ENCODE peak calls at places on chromosomes 13 and 19, in nine cellular contexts. One of them, this sample, is unnamed.

GRCh38 chr19:55552620-55553019 is 7.3 kb upstream of the SBK3 start:
- DNase-seq in heart left ventricle: no peak
- DNase-seq in uterus: no peak
- DNase-seq in ovary: no peak
- DNase-seq in GM12878: no peak
- DNase-seq in prostate gland: no peak
- DNase-seq in tibial nerve: no peak
- DNase-seq in sigmoid colon: no peak
- DNase-seq in stomach: no peak
- DNase-seq in this sample: no peak

GRCh38 chr19:50785329-50785922 is 4.8 kb upstream of the ACP4 start:
- DNase-seq in heart left ventricle: no peak
- DNase-seq in uterus: no peak
- DNase-seq in ovary: no peak
- DNase-seq in GM12878: no peak
- DNase-seq in prostate gland: no peak
- DNase-seq in tibial nerve: no peak
- DNase-seq in sigmoid colon: no peak
- DNase-seq in stomach: no peak
- DNase-seq in this sample: no peak

GRCh38 chr19:52946322-52947310 is 16.1 kb downstream of the ZNF816 start:
- DNase-seq in heart left ventricle: peak; percentile 55
- DNase-seq in uterus: peak; percentile 42
- DNase-seq in ovary: peak; percentile 50
- DNase-seq in GM12878: no peak
- DNase-seq in prostate gland: peak; percentile 70
- DNase-seq in tibial nerve: no peak
- DNase-seq in sigmoid colon: peak; percentile 69
- DNase-seq in stomach: peak; percentile 87
- DNase-seq in this sample: no peak

GRCh38 chr19:8355631-8356402 is 8.1 kb upstream of the ANGPTL4 start:
- DNase-seq in heart left ventricle: no peak
- DNase-seq in uterus: peak; percentile 55
- DNase-seq in ovary: no peak
- DNase-seq in GM12878: no peak
- DNase-seq in prostate gland: no peak
- DNase-seq in tibial nerve: no peak
- DNase-seq in sigmoid colon: no peak
- DNase-seq in stomach: no peak
- DNase-seq in this sample: no peak

GRCh38 chr13:73908809-73909208 is 225.4 kb downstream of the KLF12 start:
- DNase-seq in heart left ventricle: no peak
- DNase-seq in uterus: no peak
- DNase-seq in ovary: no peak
- DNase-seq in GM12878: no peak
- DNase-seq in prostate gland: no peak
- DNase-seq in tibial nerve: no peak
- DNase-seq in sigmoid colon: no peak
- DNase-seq in stomach: no peak
- DNase-seq in this sample: no peak

GRCh38 chr19:13764101-13764807 is at the start of gene MRI1:
- DNase-seq in heart left ventricle: peak; percentile 88
- DNase-seq in uterus: peak; percentile 83
- DNase-seq in ovary: peak; percentile 86
- DNase-seq in GM12878: no peak
- DNase-seq in prostate gland: peak; percentile 68
- DNase-seq in tibial nerve: peak; percentile 60
- DNase-seq in sigmoid colon: peak; percentile 92
- DNase-seq in stomach: peak; percentile 82
- DNase-seq in this sample: no peak

GRCh38 chr19:56633021-56633420 is 9.9 kb upstream of the SMIM17 start:
- DNase-seq in heart left ventricle: no peak
- DNase-seq in uterus: no peak
- DNase-seq in ovary: no peak
- DNase-seq in GM12878: no peak
- DNase-seq in prostate gland: no peak
- DNase-seq in tibial nerve: no peak
- DNase-seq in sigmoid colon: no peak
- DNase-seq in stomach: no peak
- DNase-seq in this sample: no peak

GRCh38 chr19:43780706-43781525 is at the start of gene KCNN4:
- DNase-seq in heart left ventricle: no peak
- DNase-seq in uterus: no peak
- DNase-seq in ovary: no peak
- DNase-seq in GM12878: no peak
- DNase-seq in prostate gland: no peak
- DNase-seq in tibial nerve: no peak
- DNase-seq in sigmoid colon: no peak
- DNase-seq in stomach: peak; percentile 57
- DNase-seq in this sample: no peak

GRCh38 chr13:114088234-114088633 is 44.2 kb downstream of the RASA3 start:
- DNase-seq in heart left ventricle: no peak
- DNase-seq in uterus: no peak
- DNase-seq in ovary: no peak
- DNase-seq in GM12878: no peak
- DNase-seq in prostate gland: no peak
- DNase-seq in tibial nerve: peak; percentile 2
- DNase-seq in sigmoid colon: no peak
- DNase-seq in stomach: no peak
- DNase-seq in this sample: no peak

GRCh38 chr13:93700115-93700514 is 473.5 kb downstream of the GPC6 start:
- DNase-seq in heart left ventricle: no peak
- DNase-seq in uterus: no peak
- DNase-seq in ovary: no peak
- DNase-seq in GM12878: no peak
- DNase-seq in prostate gland: no peak
- DNase-seq in tibial nerve: no peak
- DNase-seq in sigmoid colon: no peak
- DNase-seq in stomach: no peak
- DNase-seq in this sample: no peak

GRCh38 chr19:34998777-34999497 is 1.2 kb upstream of the GRAMD1A start:
- DNase-seq in heart left ventricle: no peak
- DNase-seq in uterus: no peak
- DNase-seq in ovary: peak; percentile 31
- DNase-seq in GM12878: no peak
- DNase-seq in prostate gland: no peak
- DNase-seq in tibial nerve: no peak
- DNase-seq in sigmoid colon: no peak
- DNase-seq in stomach: no peak
- DNase-seq in this sample: no peak
- H3K27ac ChIP-seq in heart left ventricle: peak overlapping the region; percentile 100
- H3K27ac ChIP-seq in uterus: peak overlapping the region; percentile 99
- H3K27ac ChIP-seq in ovary: peak overlapping the region; percentile 97
- H3K27ac ChIP-seq in GM12878: peak overlapping the region; percentile 86
- H3K27ac ChIP-seq in prostate gland: peak overlapping the region; percentile 97
- H3K27ac ChIP-seq in tibial nerve: peak overlapping the region; percentile 99
- H3K27ac ChIP-seq in sigmoid colon: peak overlapping the region; percentile 99
- H3K27ac ChIP-seq in stomach: peak overlapping the region; percentile 94
- H3K27ac ChIP-seq in this sample: peak overlapping the region; percentile 98

DNA sequence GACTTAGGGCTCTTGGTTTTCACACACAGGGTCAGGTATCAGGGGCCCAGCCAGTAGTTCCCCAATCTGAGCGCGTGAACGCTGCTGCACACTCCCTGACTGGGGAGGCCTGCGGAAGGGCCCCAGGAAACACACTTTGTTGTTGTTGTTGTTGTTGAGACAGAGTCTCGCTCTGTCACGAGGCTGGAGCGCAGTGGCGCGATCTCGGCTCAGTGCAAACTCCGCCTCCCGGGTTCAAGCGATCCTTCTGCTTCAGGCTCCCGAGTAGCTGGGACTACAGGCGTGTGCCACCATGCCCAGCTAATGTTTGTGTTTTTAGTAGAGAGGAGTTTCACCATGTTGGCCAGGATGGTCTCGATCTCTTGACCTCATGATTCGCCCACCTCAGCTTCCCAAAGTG is 190.4 kb upstream of the GPR12 start:
- DNase-seq in heart left ventricle: no peak
- DNase-seq in uterus: no peak
- DNase-seq in ovary: no peak
- DNase-seq in GM12878: no peak
- DNase-seq in prostate gland: no peak
- DNase-seq in tibial nerve: no peak
- DNase-seq in sigmoid colon: no peak
- DNase-seq in stomach: no peak
- DNase-seq in this sample: no peak
- TF ChIP-seq POLR2A in heart left ventricle: no peak
- TF ChIP-seq POLR2A in uterus: no peak
- TF ChIP-seq POLR2A in ovary: no peak
- TF ChIP-seq POLR2A in GM12878: no peak
- TF ChIP-seq POLR2A in prostate gland: no peak
- TF ChIP-seq POLR2A in tibial nerve: no peak
- TF ChIP-seq POLR2A in sigmoid colon: no peak
- TF ChIP-seq POLR2A in stomach: no peak
- TF ChIP-seq POLR2A in this sample: no peak

DNA sequence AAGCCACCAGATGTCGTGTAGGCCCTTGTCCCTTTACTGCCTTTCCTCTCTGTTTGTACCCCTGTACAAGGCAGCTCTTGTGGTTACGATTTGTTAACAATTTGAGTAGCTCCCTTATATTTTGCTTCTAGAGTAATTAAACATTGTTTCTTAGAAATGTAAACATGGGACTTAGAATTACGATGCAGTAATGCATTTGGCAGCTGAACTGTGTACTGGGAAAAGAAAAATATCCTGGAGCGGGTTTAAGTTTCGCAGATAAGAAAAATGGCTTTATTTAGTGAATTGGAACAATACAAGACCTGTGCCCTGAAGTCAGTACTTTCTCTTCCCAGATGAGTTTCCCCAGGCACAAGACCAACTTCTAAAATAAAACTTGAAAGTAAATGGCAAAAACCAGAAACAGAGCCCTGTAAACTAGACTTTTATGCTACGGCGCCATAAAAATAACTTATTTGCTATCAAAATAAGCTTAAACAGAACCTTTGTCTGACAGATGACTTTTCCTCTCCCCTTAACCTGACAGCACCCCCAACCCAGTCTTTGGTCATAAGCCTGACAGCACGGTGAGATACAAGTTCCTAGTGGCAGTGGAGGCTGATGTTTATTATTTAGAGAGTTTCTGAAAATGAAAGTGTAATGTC is 63.0 kb downstream of the LRCH1 start:
- DNase-seq in heart left ventricle: no peak
- DNase-seq in uterus: peak; percentile 66
- DNase-seq in ovary: no peak
- DNase-seq in GM12878: no peak
- DNase-seq in prostate gland: no peak
- DNase-seq in tibial nerve: no peak
- DNase-seq in sigmoid colon: no peak
- DNase-seq in stomach: no peak
- DNase-seq in this sample: no peak
- H3K27ac ChIP-seq in heart left ventricle: peak overlapping the region; percentile 84
- H3K27ac ChIP-seq in uterus: peak overlapping the region; percentile 81
- H3K27ac ChIP-seq in ovary: peak overlapping the region; percentile 71
- H3K27ac ChIP-seq in GM12878: peak overlapping the region; percentile 42
- H3K27ac ChIP-seq in prostate gland: peak overlapping the region; percentile 68
- H3K27ac ChIP-seq in tibial nerve: peak overlapping the region; percentile 81
- H3K27ac ChIP-seq in sigmoid colon: peak overlapping the region; percentile 85
- H3K27ac ChIP-seq in stomach: peak overlapping the region; percentile 84
- H3K27ac ChIP-seq in this sample: peak overlapping the region; percentile 85

DNA sequence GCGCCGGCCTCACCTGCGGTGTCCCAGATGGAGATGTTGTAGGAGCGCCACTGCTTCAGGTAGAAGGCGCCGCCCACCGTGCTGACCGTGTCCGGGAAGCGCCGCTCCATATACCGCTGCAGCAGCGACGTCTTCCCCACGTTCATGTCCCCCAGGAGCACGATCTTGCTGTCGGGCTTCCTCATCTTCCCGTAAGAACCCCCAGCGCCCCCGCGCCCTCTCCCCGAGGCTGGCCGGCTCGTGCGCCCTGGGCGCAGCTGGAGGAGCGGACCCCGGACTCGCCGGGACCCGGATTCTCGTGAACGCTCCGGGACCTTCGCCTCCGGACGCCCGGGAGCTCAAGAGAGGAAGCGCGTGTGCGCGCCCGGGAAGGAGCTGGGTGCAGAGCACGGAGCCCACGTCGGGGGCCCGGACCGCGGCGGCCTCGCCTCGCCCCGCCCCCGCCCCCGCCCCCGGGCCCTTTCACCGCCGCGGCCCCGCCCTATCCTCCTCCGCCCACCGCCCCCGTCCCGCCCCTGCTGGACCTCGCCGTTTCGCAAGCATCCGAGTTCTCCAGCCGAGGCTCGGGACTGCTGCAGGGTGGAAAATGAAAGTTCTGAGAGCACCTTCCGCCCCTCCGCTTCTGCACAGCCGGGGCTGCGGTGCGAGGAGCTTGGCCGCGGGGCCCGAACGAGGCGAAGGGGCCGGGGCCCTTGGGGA is at the start of gene RAB20:
- DNase-seq in heart left ventricle: peak; percentile 93
- DNase-seq in uterus: peak; percentile 86
- DNase-seq in ovary: peak; percentile 90
- DNase-seq in GM12878: no peak
- DNase-seq in prostate gland: peak; percentile 93
- DNase-seq in tibial nerve: peak; percentile 78
- DNase-seq in sigmoid colon: peak; percentile 95
- DNase-seq in stomach: peak; percentile 92
- DNase-seq in this sample: no peak
- TF ChIP-seq POLR2A in heart left ventricle: peak; percentile 46
- TF ChIP-seq POLR2A in uterus: no peak
- TF ChIP-seq POLR2A in ovary: peak; percentile 22
- TF ChIP-seq POLR2A in GM12878: peak; percentile 61
- TF ChIP-seq POLR2A in prostate gland: peak; percentile 67
- TF ChIP-seq POLR2A in tibial nerve: peak; percentile 45
- TF ChIP-seq POLR2A in sigmoid colon: peak; percentile 42
- TF ChIP-seq POLR2A in stomach: no peak
- TF ChIP-seq POLR2A in this sample: peak; percentile 55

GRCh38 chr13:99215466-99215865 is 14.8 kb downstream of the UBAC2 start:
- DNase-seq in heart left ventricle: peak; percentile 34
- DNase-seq in uterus: no peak
- DNase-seq in ovary: peak; percentile 12
- DNase-seq in GM12878: no peak
- DNase-seq in prostate gland: no peak
- DNase-seq in tibial nerve: no peak
- DNase-seq in sigmoid colon: no peak
- DNase-seq in stomach: no peak
- DNase-seq in this sample: no peak
- H3K27ac ChIP-seq in heart left ventricle: peak overlapping the region; percentile 54
- H3K27ac ChIP-seq in uterus: no peak overlapping the region
- H3K27ac ChIP-seq in ovary: no peak overlapping the region
- H3K27ac ChIP-seq in GM12878: no peak overlapping the region
- H3K27ac ChIP-seq in prostate gland: no peak overlapping the region
- H3K27ac ChIP-seq in tibial nerve: no peak overlapping the region
- H3K27ac ChIP-seq in sigmoid colon: no peak overlapping the region
- H3K27ac ChIP-seq in stomach: no peak overlapping the region
- H3K27ac ChIP-seq in this sample: no peak overlapping the region

DNA sequence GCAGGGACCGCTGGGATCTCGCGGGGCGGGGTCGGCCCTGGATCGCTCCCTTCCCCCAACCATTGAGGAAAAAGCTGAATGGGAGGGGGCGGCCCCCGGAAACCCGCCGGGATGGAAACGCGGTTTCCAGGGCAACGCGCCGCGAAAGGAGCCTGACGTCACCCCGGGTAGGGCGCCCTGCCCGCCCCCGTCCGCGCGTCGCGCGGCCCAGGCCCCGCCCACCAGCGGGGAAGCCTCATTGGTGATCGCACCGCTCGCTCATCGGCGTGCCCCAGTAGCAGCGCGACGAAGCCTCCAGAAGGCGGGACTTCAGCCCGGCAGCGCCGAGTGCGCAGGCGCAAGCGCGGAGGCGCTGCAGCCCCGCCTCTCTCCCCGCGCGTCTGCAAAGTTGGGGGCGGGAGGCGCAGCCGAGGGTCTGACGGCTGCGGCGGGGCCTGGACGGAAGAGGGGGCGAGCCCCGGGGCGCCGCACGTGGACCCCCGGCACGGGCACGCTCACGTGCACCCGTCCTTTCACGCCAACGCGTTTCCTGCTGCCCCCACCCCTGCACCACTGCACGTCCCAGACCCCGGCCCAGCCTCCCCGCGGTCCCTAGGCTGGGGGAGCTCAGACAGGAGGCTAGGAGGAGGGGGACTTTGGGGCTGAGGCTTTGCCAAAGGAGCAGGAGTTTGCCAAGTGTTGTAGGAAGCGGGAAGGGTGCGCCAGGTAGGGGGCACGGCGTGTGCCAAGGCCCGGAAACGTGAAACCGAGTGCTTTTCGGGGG is 8.2 kb upstream of the CIRBP start:
- DNase-seq in heart left ventricle: peak; percentile 98
- DNase-seq in uterus: peak; percentile 96
- DNase-seq in ovary: peak; percentile 98
- DNase-seq in GM12878: peak; percentile 85
- DNase-seq in prostate gland: peak; percentile 95
- DNase-seq in tibial nerve: peak; percentile 93
- DNase-seq in sigmoid colon: peak; percentile 99
- DNase-seq in stomach: peak; percentile 97
- DNase-seq in this sample: no peak
- TF ChIP-seq POLR2A in heart left ventricle: peak; percentile 60
- TF ChIP-seq POLR2A in uterus: peak; percentile 50
- TF ChIP-seq POLR2A in ovary: peak; percentile 51
- TF ChIP-seq POLR2A in GM12878: peak; percentile 39
- TF ChIP-seq POLR2A in prostate gland: peak; percentile 94
- TF ChIP-seq POLR2A in tibial nerve: peak; percentile 61
- TF ChIP-seq POLR2A in sigmoid colon: peak; percentile 13
- TF ChIP-seq POLR2A in stomach: no peak
- TF ChIP-seq POLR2A in this sample: no peak